ENCODE peak calls at places on chromosomes 13 and 19, in nine cellular contexts. S is A549, A is HCT116, E is SK-N-SH, J is GM23338, W is K562, B is Panc1, M is HepG2, F is GM12878. X is an unnamed sample.

GRCh38 chr13:26022538-26023292 is 29.1 kb downstream of the SHISA2 start:
- DNase-seq in S (peak), A (no peak), E (peak), J (no peak), W (no peak), B (peak), M (no peak), F (no peak), X (no peak)

GRCh38 chr19:47239610-47240296 is 8.8 kb upstream of the BBC3 start:
- DNase-seq in S (no peak), A (no peak), E (peak), J (peak), W (no peak), B (no peak), M (no peak), F (no peak), X (no peak)

GRCh38 chr13:51681037-51681678 is 96.9 kb downstream of the WDFY2 start:
- DNase-seq in S (peak), A (no peak), E (no peak), J (no peak), W (no peak), B (peak), M (no peak), F (no peak), X (no peak)

GRCh38 chr19:33298146-33298911 is 4.0 kb downstream of the CEBPA start:
- DNase-seq in S (no peak), A (no peak), E (peak), J (peak), W (no peak), B (no peak), M (no peak), F (no peak), X (no peak)

GRCh38 chr19:16013851-16014840 is 62.1 kb upstream of the TPM4 start:
- DNase-seq in S (no peak), A (no peak), E (no peak), J (no peak), W (no peak), B (no peak), M (no peak), F (no peak), X (no peak)

GRCh38 chr19:484494-484893 is 11.8 kb upstream of the MADCAM1 start:
- DNase-seq in S (no peak), A (no peak), E (no peak), J (no peak), W (no peak), B (no peak), M (no peak), F (no peak), X (no peak)

GRCh38 chr19:2495130-2495641 is 19.3 kb downstream of the GADD45B start:
- DNase-seq in S (peak), A (no peak), E (peak), J (no peak), W (no peak), B (no peak), M (no peak), F (no peak), X (peak)

GRCh38 chr13:33175991-33176390 is 109.6 kb downstream of the STARD13 start:
- DNase-seq in S (no peak), A (no peak), E (no peak), J (no peak), W (no peak), B (no peak), M (no peak), F (no peak), X (no peak)

GRCh38 chr19:677201-677600 is 1.0 kb downstream of the FSTL3 start:
- DNase-seq in S (peak), A (no peak), E (peak), J (no peak), W (no peak), B (no peak), M (peak), F (no peak), X (no peak)

GRCh38 chr13:76523740-76524382 is 362.3 kb downstream of the KCTD12 start:
- DNase-seq in S (no peak), A (no peak), E (no peak), J (no peak), W (no peak), B (no peak), M (no peak), F (no peak), X (no peak)
- TF ChIP-seq REST in S (no peak), A (no peak), E (no peak), J (no peak), W (no peak), B (no peak), M (no peak), F (no peak), X (no peak)

GRCh38 chr19:17481986-17482385 is 11.7 kb downstream of the SLC27A1 start:
- DNase-seq in S (no peak), A (no peak), E (no peak), J (no peak), W (no peak), B (no peak), M (no peak), F (no peak), X (no peak)
- TF ChIP-seq REST in S (no peak), A (no peak), E (no peak), J (no peak), W (no peak), B (no peak), M (no peak), F (no peak), X (no peak)

GRCh38 chr13:95970878-95971277 is 82.3 kb downstream of the UGGT2 start:
- DNase-seq in S (no peak), A (no peak), E (no peak), J (peak), W (no peak), B (no peak), M (no peak), F (no peak), X (no peak)

GRCh38 chr13:95968906-95969305 is 84.3 kb downstream of the UGGT2 start:
- DNase-seq in S (no peak), A (no peak), E (no peak), J (no peak), W (no peak), B (no peak), M (no peak), F (no peak), X (no peak)
- TF ChIP-seq REST in S (no peak), A (no peak), E (no peak), J (no peak), W (no peak), B (no peak), M (no peak), F (no peak), X (no peak)

GRCh38 chr13:37869506-37869755 is 141 bp downstream of the TRPC4 start:
- DNase-seq in S (no peak), A (no peak), E (no peak), J (peak), W (no peak), B (no peak), M (no peak), F (no peak), X (no peak)
- TF ChIP-seq REST in S (no peak), A (no peak), E (no peak), J (no peak), W (no peak), B (no peak), M (no peak), F (no peak), X (no peak)

GRCh38 chr13:83996415-83996814 is 114.1 kb upstream of the SLITRK1 start:
- DNase-seq in S (no peak), A (no peak), E (no peak), J (no peak), W (no peak), B (no peak), M (no peak), F (no peak), X (no peak)
- TF ChIP-seq REST in S (no peak), A (no peak), E (no peak), J (no peak), W (no peak), B (no peak), M (no peak), F (no peak), X (no peak)

GRCh38 chr19:13053238-13053637 is 49.4 kb downstream of the LYL1 start:
- DNase-seq in S (no peak), A (no peak), E (no peak), J (no peak), W (no peak), B (no peak), M (no peak), F (no peak), X (no peak)
- TF ChIP-seq REST in S (no peak), A (no peak), E (no peak), J (no peak), W (no peak), B (no peak), M (no peak), F (no peak), X (no peak)

GRCh38 chr13:34671136-34671535 is 270.9 kb upstream of the NBEA start:
- DNase-seq in S (no peak), A (no peak), E (no peak), J (no peak), W (no peak), B (no peak), M (no peak), F (no peak), X (no peak)

GRCh38 chr13:34672631-34673030 is 269.4 kb upstream of the NBEA start:
- DNase-seq in S (no peak), A (no peak), E (no peak), J (no peak), W (no peak), B (no peak), M (no peak), F (no peak), X (no peak)

DNA sequence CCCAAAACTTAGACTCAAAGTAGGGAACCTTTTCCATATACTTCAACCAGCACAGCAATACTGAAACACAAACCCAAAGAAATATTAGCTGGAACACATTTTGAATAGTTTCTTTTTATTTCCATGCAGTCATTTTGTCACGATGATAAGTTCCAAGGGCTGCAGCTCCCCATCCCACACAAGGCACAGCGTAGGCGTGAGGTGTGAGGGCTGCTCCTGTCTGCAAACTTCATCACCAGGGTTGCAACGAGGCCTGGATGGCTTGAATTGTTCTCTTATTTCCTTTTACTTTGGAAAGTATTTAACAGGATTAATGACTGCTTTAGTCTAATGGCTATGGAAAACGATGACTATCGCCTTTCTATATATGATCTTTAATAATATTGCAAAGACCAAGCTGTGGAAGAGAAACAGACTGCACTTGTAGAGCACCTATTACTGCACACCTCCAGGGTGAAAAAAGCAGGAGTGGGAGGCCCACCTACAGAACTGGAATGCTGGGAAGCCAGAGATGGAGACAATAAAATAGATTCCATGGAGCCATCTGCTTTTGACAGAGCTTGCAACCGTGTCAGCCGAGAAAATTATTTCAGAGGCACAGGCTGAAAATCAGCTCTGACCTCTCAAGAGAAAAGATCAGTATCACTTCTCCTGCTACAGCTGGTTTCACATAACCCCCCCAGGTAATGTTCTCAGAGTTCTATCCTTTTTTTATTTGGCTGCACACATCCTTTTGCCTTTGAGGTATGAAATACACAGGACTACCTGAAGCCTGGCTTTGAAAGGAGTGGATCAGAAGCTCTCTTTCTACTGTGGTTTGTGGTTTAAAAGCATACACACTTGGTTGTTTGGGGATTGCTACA is 274.5 kb upstream of the NBEA start:
- DNase-seq in S (no peak), A (no peak), E (no peak), J (no peak), W (no peak), B (no peak), M (no peak), F (no peak), X (no peak)
- TF ChIP-seq REST in S (no peak), A (no peak), E (no peak), J (no peak), W (no peak), B (no peak), M (no peak), F (no peak), X (no peak)

DNA sequence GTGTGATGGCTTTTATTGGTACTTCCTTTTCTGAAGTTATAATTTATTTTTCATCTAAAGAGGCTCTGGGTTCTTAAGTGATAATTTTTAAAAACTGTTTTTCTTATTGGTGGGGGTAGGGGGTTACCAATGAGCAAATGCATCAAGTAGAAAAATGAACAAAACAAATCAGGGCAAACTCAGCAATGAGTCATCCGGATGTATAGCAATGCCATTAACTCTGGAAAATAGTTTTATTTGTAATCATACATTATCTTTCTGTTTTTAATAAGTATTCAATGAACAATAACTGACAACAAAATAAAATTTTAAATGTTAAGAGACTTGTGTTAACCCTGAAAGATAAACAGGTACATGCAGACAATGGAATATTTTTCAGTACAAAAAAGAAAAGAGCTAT is 67.6 kb downstream of the UFM1 start:
- DNase-seq in S (no peak), A (no peak), E (no peak), J (no peak), W (no peak), B (no peak), M (no peak), F (no peak), X (no peak)
- TF ChIP-seq REST in S (no peak), A (no peak), E (no peak), J (no peak), W (no peak), B (no peak), M (no peak), F (no peak), X (no peak)

GRCh38 chr13:94602467-94602866 is 810 bp downstream of the GPR180 start:
- DNase-seq in S (no peak), A (no peak), E (no peak), J (no peak), W (no peak), B (no peak), M (no peak), F (no peak), X (no peak)
- TF ChIP-seq REST in S (no peak), A (no peak), E (no peak), J (no peak), W (no peak), B (no peak), M (no peak), F (no peak), X (no peak)

X was measured in HL-60.